ENCODE peak calls at places on chromosomes 16 and 17, in six cellular contexts. D, C, T, W, F and S are unnamed samples.

GRCh38 chr17:72747416-72747815 is 345.1 kb downstream of the SLC39A11 start:
- DNase-seq in D (no peak), C (no peak), T (no peak), W (no peak), F (no peak), S (no peak)

GRCh38 chr16:14135704-14136103 is 64.6 kb downstream of the MRTFB start:
- DNase-seq in D (no peak), C (no peak), T (no peak), W (no peak), F (no peak), S (no peak)

GRCh38 chr16:28531777-28532744 is 6.7 kb downstream of the NUPR1 start:
- DNase-seq in D (peak; percentile 69), C (peak; percentile 89), T (no peak), W (peak; percentile 23), F (peak; percentile 35), S (peak; percentile 70)

GRCh38 chr17:61414141-61414935 is 14.7 kb downstream of the TBX2 start:
- DNase-seq in D (peak; percentile 41), C (peak; percentile 30), T (no peak), W (no peak), F (no peak), S (no peak)

GRCh38 chr17:29215717-29216116 is 30.9 kb upstream of the CRYBA1 start:
- DNase-seq in D (no peak), C (no peak), T (peak; percentile 55), W (no peak), F (no peak), S (no peak)

GRCh38 chr17:40112718-40113109 is 9.1 kb upstream of the MSL1 start:
- DNase-seq in D (no peak), C (no peak), T (no peak), W (no peak), F (no peak), S (no peak)

GRCh38 chr17:82246040-82246364 is 17.2 kb downstream of the SLC16A3 start:
- DNase-seq in D (no peak), C (no peak), T (no peak), W (no peak), F (no peak), S (no peak)

GRCh38 chr17:34503804-34504203 is 75.6 kb upstream of the TMEM132E start:
- DNase-seq in D (no peak), C (no peak), T (no peak), W (no peak), F (no peak), S (peak; percentile 10)

GRCh38 chr16:88387941-88388627 is 5.3 kb downstream of the ZNF469 start:
- DNase-seq in D (no peak), C (no peak), T (peak; percentile 51), W (no peak), F (no peak), S (peak; percentile 8)

GRCh38 chr16:22764662-22765302 is 49.2 kb upstream of the HS3ST2 start:
- DNase-seq in D (no peak), C (no peak), T (no peak), W (no peak), F (no peak), S (no peak)

GRCh38 chr16:29662729-29663019 is 373 bp upstream of the SPN start:
- DNase-seq in D (no peak), C (no peak), T (no peak), W (no peak), F (no peak), S (no peak)

GRCh38 chr17:2547176-2547575 is 35.5 kb upstream of the METTL16 start:
- DNase-seq in D (no peak), C (no peak), T (peak; percentile 7), W (no peak), F (no peak), S (no peak)

GRCh38 chr16:27110524-27110896 is 43.8 kb downstream of the C16orf82 start:
- DNase-seq in D (no peak), C (no peak), T (no peak), W (peak; percentile 2), F (no peak), S (no peak)

GRCh38 chr17:60163108-60163784 is 13.5 kb downstream of the CA4 start:
- DNase-seq in D (peak; percentile 59), C (peak; percentile 76), T (no peak), W (no peak), F (no peak), S (peak; percentile 35)

GRCh38 chr17:1216209-1216937 is 36.6 kb upstream of the ABR start:
- DNase-seq in D (no peak), C (no peak), T (no peak), W (no peak), F (no peak), S (no peak)

GRCh38 chr16:69253796-69254426 is 57.2 kb upstream of the VPS4A start:
- DNase-seq in D (no peak), C (no peak), T (no peak), W (peak; percentile 9), F (no peak), S (peak; percentile 33)

GRCh38 chr16:29745126-29745852 is 501 bp downstream of the C16orf54 start:
- DNase-seq in D (no peak), C (no peak), T (no peak), W (no peak), F (no peak), S (no peak)

GRCh38 chr16:69346683-69347082 is 4.9 kb downstream of the TMED6 start:
- DNase-seq in D (no peak), C (no peak), T (no peak), W (no peak), F (no peak), S (no peak)

GRCh38 chr16:78638371-78638770 is 538.9 kb downstream of the WWOX start:
- DNase-seq in D (no peak), C (no peak), T (no peak), W (no peak), F (no peak), S (no peak)

GRCh38 chr17:79288950-79289349 is 214.3 kb downstream of the ENGASE start:
- DNase-seq in D (no peak), C (no peak), T (no peak), W (no peak), F (no peak), S (no peak)

GRCh38 chr16:739560-740458 is 988 bp downstream of the CIAO3 start:
- DNase-seq in D (no peak), C (no peak), T (no peak), W (no peak), F (no peak), S (no peak)
- H3K14ac ChIP-seq in D (no peak overlapping the region), C (peak overlapping the region; percentile 16), T (no peak overlapping the region), W (no peak overlapping the region), F (no peak overlapping the region), S (peak overlapping the region; percentile 84)

GRCh38 chr16:11796227-11797165 is 562 bp downstream of the ZC3H7A start:
- DNase-seq in D (peak; percentile 63), C (peak; percentile 61), T (peak; percentile 44), W (peak; percentile 69), F (no peak), S (peak; percentile 61)

GRCh38 chr16:11795887-11796226 is 1.2 kb downstream of the ZC3H7A start:
- DNase-seq in D (no peak), C (no peak), T (no peak), W (no peak), F (no peak), S (no peak)

GRCh38 chr16:11797957-11798299 is 870 bp upstream of the ZC3H7A start:
- DNase-seq in D (no peak), C (no peak), T (no peak), W (no peak), F (no peak), S (no peak)

GRCh38 chr16:11799017-11799381 is 1.9 kb upstream of the ZC3H7A start:
- DNase-seq in D (no peak), C (no peak), T (no peak), W (no peak), F (no peak), S (no peak)

GRCh38 chr16:11797166-11797956 is at the start of gene ZC3H7A:
- DNase-seq in D (peak; percentile 91), C (peak; percentile 98), T (peak; percentile 97), W (peak; percentile 98), F (peak; percentile 96), S (peak; percentile 98)
- H2BK5ac ChIP-seq in D (peak within 1 kb of the TSS; percentile 79), C (no peak within 1 kb of the TSS), T (peak within 1 kb of the TSS; percentile 83), W (peak within 1 kb of the TSS; percentile 90), F (peak within 1 kb of the TSS; percentile 91), S (peak within 1 kb of the TSS; percentile 91)

GRCh38 chr16:54870151-54870550 is 60.5 kb upstream of the IRX5 start:
- DNase-seq in D (no peak), C (no peak), T (no peak), W (no peak), F (no peak), S (no peak)

GRCh38 chr16:54879681-54880080 is 51.0 kb upstream of the IRX5 start:
- DNase-seq in D (no peak), C (no peak), T (no peak), W (no peak), F (no peak), S (no peak)

GRCh38 chr16:54873081-54873480 is 57.6 kb upstream of the IRX5 start:
- DNase-seq in D (no peak), C (no peak), T (no peak), W (no peak), F (no peak), S (no peak)

DNA sequence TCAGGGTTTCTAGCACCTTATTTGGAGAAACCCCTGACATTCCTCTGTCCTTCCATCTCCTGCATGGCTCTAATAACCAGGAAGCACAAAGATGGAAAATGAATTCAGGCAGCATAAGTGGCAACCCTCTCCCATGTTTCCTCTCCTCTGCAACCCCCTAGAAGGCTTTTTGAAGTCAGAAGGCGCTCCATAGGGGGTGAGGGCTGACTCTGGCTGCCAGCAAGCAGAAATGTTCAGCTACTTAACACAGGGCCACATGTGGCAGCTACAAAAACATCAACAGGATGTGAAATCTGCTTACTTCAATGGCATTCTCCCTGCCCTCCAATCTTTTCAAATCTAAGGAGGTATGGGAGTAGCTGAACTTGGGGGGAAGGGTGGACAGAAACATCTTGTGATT is 55.2 kb upstream of the IRX5 start:
- DNase-seq in D (peak; percentile 50), C (no peak), T (no peak), W (no peak), F (no peak), S (no peak)
- H3K14ac ChIP-seq in D (no peak overlapping the region), C (no peak overlapping the region), T (no peak overlapping the region), W (no peak overlapping the region), F (no peak overlapping the region), S (no peak overlapping the region)

GRCh38 chr16:71484006-71484893 is 4.9 kb downstream of the ZNF19 start:
- DNase-seq in D (peak; percentile 78), C (peak; percentile 84), T (peak; percentile 96), W (peak; percentile 97), F (peak; percentile 75), S (peak; percentile 67)
- H2BK5ac ChIP-seq in D (peak overlapping the region; percentile 71), C (no peak overlapping the region), T (peak overlapping the region; percentile 90), W (peak overlapping the region; percentile 86), F (no peak overlapping the region), S (peak overlapping the region; percentile 73)

GRCh38 chr17:31581022-31581483 is 189.6 kb downstream of the RAB11FIP4 start:
- DNase-seq in D (no peak), C (peak; percentile 28), T (peak; percentile 68), W (peak; percentile 40), F (no peak), S (no peak)
- H3K14ac ChIP-seq in D (no peak overlapping the region), C (no peak overlapping the region), T (peak overlapping the region; percentile 72), W (no peak overlapping the region), F (no peak overlapping the region), S (peak overlapping the region; percentile 6)

GRCh38 chr17:64507418-64507766 is 615 bp downstream of the CEP95 start:
- DNase-seq in D (no peak), C (peak; percentile 35), T (peak; percentile 68), W (peak; percentile 90), F (peak; percentile 71), S (no peak)
- H2BK5ac ChIP-seq in D (peak overlapping the region; percentile 98), C (no peak overlapping the region), T (peak overlapping the region; percentile 89), W (no peak overlapping the region), F (peak overlapping the region; percentile 99), S (peak overlapping the region; percentile 3)